ENCODE peak calls at places on chromosomes 2 and 18, in four cellular contexts. L is glutamatergic neuron, W is tibial artery, G is iPS DF 6.9. I is an unnamed sample.
A peak's percentile ranks its signal among the peaks of the same experiment; 100 is the strongest.

GRCh38 chr2:122525341-122525740 is 769.9 kb downstream of the TSN start:
- DNase-seq in L (no peak), W (no peak), G (no peak), I (no peak)

GRCh38 chr2:190996338-190996946 is 17.5 kb downstream of the STAT1 start:
- DNase-seq in L (peak; percentile 34), W (no peak), G (no peak), I (no peak)

GRCh38 chr2:30702694-30703093 is 104.6 kb downstream of the CAPN13 start:
- DNase-seq in L (no peak), W (no peak), G (no peak), I (no peak)

GRCh38 chr2:205769879-205770278 is 87.6 kb downstream of the NRP2 start:
- DNase-seq in L (no peak), W (no peak), G (no peak), I (no peak)

GRCh38 chr2:188787002-188787660 is 187.0 kb upstream of the COL3A1 start:
- DNase-seq in L (no peak), W (no peak), G (no peak), I (no peak)

GRCh38 chr2:177633111-177633510 is 240.5 kb downstream of the AGPS start:
- DNase-seq in L (no peak), W (no peak), G (no peak), I (no peak)

GRCh38 chr18:71995895-71996443 is 548.2 kb downstream of the CBLN2 start:
- DNase-seq in L (no peak), W (no peak), G (no peak), I (no peak)

GRCh38 chr18:59988098-59988706 is 88.4 kb downstream of the PMAIP1 start:
- DNase-seq in L (peak; percentile 40), W (no peak), G (no peak), I (no peak)

GRCh38 chr2:199405241-199405640 is 52.5 kb downstream of the SATB2 start:
- DNase-seq in L (no peak), W (no peak), G (peak; percentile 54), I (no peak)

GRCh38 chr2:118738524-118739308 is 108.7 kb downstream of the EN1 start:
- DNase-seq in L (no peak), W (peak; percentile 79), G (no peak), I (no peak)

GRCh38 chr2:165681841-165682240 is 112.2 kb downstream of the GALNT3 start:
- DNase-seq in L (no peak), W (no peak), G (no peak), I (no peak)

I was measured in H1.